ENCODE peak calls at places on chromosomes 7 and 10, in five cellular contexts. C, D, V, A and X are unnamed samples.

GRCh38 chr10:70286616-70287015 is 2.8 kb upstream of the NPFFR1 start:
- DNase-seq in C (no peak), D (no peak), V (no peak), A (no peak), X (no peak)

GRCh38 chr10:13206546-13207443 is 27.4 kb downstream of the UCMA start:
- DNase-seq in C (peak; percentile 10), D (peak; percentile 2), V (peak; percentile 76), A (peak; percentile 25), X (no peak)

GRCh38 chr7:123641901-123642300 is 13.8 kb upstream of the LMOD2 start:
- DNase-seq in C (no peak), D (no peak), V (no peak), A (no peak), X (no peak)

GRCh38 chr7:83155407-83155806 is 7.3 kb downstream of the PCLO start:
- DNase-seq in C (no peak), D (no peak), V (no peak), A (no peak), X (no peak)

GRCh38 chr10:129323311-129323710 is 143.7 kb upstream of the MGMT start:
- DNase-seq in C (no peak), D (no peak), V (no peak), A (no peak), X (no peak)

GRCh38 chr10:30736685-30737232 is 107.2 kb upstream of the LYZL2 start:
- DNase-seq in C (no peak), D (no peak), V (peak; percentile 100), A (no peak), X (peak; percentile 95)

GRCh38 chr10:3961082-3961481 is 176.1 kb upstream of the KLF6 start:
- DNase-seq in C (no peak), D (no peak), V (no peak), A (no peak), X (no peak)

GRCh38 chr10:72133517-72133916 is 45.2 kb upstream of the SPOCK2 start:
- DNase-seq in C (no peak), D (no peak), V (peak; percentile 48), A (no peak), X (no peak)

GRCh38 chr7:16028103-16028502 is 341.6 kb upstream of the MEOX2 start:
- DNase-seq in C (no peak), D (no peak), V (peak; percentile 98), A (no peak), X (no peak)

GRCh38 chr10:23656735-23657134 is 217.9 kb downstream of the OTUD1 start:
- DNase-seq in C (peak; percentile 28), D (no peak), V (peak; percentile 46), A (peak; percentile 21), X (no peak)

GRCh38 chr7:38311329-38311937 is 38.0 kb upstream of the TARP start:
- DNase-seq in C (no peak), D (no peak), V (no peak), A (peak; percentile 65), X (no peak)

GRCh38 chr7:130877676-130878305 is 143.8 kb upstream of the KLF14 start:
- DNase-seq in C (no peak), D (no peak), V (no peak), A (no peak), X (no peak)

GRCh38 chr7:80288175-80289122 is 153.8 kb downstream of the GNAI1 start:
- DNase-seq in C (no peak), D (no peak), V (peak; percentile 13), A (no peak), X (no peak)

GRCh38 chr7:29156798-29157461 is 10.6 kb upstream of the CPVL start:
- DNase-seq in C (peak; percentile 55), D (no peak), V (no peak), A (no peak), X (no peak)

GRCh38 chr10:1057106-1057657 is 997 bp downstream of the WDR37 start:
- DNase-seq in C (peak; percentile 21), D (no peak), V (peak; percentile 6), A (peak; percentile 29), X (no peak)

GRCh38 chr7:70657989-70658578 is 473.9 kb upstream of the GALNT17 start:
- DNase-seq in C (no peak), D (no peak), V (no peak), A (no peak), X (no peak)

GRCh38 chr10:121078036-121078435 is 226.9 kb downstream of the WDR11 start:
- DNase-seq in C (no peak), D (no peak), V (no peak), A (no peak), X (no peak)

GRCh38 chr7:79553811-79554555 is 100.5 kb upstream of the MAGI2 start:
- DNase-seq in C (no peak), D (no peak), V (peak; percentile 69), A (no peak), X (no peak)

GRCh38 chr7:135253851-135254815 is 20.5 kb downstream of the STRA8 start:
- DNase-seq in C (peak; percentile 58), D (peak; percentile 27), V (peak; percentile 77), A (peak; percentile 57), X (peak; percentile 88)

GRCh38 chr7:151454306-151454705 is 14.4 kb upstream of the CRYGN start:
- DNase-seq in C (no peak), D (no peak), V (no peak), A (no peak), X (no peak)

GRCh38 chr10:10222288-10222945 is 795.3 kb upstream of the CELF2 start:
- DNase-seq in C (no peak), D (no peak), V (peak; percentile 0), A (no peak), X (no peak)

GRCh38 chr10:58335306-58336005 is 650 bp downstream of the UBE2D1 start:
- DNase-seq in C (peak; percentile 41), D (no peak), V (peak; percentile 26), A (peak; percentile 42), X (peak; percentile 70)

GRCh38 chr7:39608278-39608677 is 15.1 kb upstream of the RALA start:
- DNase-seq in C (no peak), D (no peak), V (no peak), A (no peak), X (no peak)

DNA sequence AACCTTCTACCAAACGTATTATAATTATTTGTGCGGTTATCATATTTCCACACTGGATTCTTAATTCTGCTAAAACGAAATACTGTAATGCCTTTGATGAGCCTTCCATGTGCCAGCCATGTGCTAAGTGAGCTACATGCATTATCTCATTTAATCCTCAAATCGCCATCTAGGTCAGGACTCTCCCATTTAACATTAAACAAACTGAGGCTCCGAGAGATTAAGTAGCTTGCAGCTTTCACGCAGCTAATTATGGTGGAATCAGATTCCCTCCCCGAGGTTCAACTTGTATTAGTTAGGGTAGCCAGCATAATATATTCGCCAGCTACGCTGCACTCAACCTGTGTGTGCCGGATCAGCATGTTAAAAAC is 798 bp upstream of the TSPAN33 start:
- DNase-seq in C (no peak), D (no peak), V (no peak), A (no peak), X (no peak)
- H3K4me3 ChIP-seq in C (peak overlapping the region; percentile 14), D (peak overlapping the region; percentile 74), V (no peak overlapping the region), A (no peak overlapping the region), X (no peak overlapping the region)

DNA sequence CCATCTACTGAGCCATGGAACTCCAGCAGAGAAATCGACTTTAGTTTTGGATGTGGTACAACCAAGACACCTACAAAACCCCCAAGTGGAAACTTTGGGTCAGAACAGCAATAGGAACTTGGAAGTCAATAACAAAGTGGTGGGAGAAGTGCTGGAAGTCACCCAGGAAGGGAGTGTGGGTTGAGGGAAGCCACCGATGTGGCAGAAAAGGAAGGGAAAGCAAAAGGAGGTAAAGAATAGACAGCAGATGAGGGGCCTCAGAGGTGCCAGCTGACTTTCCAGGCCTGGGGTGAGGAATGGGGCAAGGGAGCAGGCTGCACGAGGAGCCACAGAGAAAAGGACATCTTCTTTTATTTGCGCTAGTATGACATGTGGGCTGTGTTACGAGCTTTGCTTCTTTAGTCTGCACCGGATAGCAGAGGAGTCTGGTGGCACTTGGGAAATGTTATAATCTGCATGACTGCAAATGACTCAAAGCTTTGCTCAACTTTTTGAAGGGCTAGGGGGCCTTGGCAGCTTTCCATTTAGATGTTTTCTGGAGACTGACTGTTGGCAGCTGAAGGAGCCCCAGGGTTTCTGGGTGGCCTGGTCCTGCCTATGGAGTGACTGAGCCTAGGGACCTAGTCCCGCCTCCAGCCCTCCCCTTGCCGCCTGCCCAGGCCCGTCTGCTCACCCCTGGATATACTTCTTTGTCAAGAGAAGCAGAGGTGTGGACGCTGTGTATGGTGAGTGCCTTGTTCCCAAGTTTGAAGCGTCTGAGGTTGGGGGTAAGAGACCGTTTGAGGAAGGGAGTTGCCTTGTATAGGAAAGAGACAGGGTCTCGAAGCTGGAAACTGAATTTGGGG is 5.0 kb downstream of the PRXL2A start:
- DNase-seq in C (peak; percentile 62), D (no peak), V (no peak), A (no peak), X (no peak)
- H3K4me3 ChIP-seq in C (no peak overlapping the region), D (no peak overlapping the region), V (no peak overlapping the region), A (no peak overlapping the region), X (no peak overlapping the region)

GRCh38 chr7:157463245-157463644 is 126.4 kb downstream of the DNAJB6 start:
- DNase-seq in C (no peak), D (no peak), V (no peak), A (no peak), X (no peak)

GRCh38 chr7:157461805-157462771 is 125.3 kb downstream of the DNAJB6 start:
- DNase-seq in C (no peak), D (no peak), V (no peak), A (no peak), X (no peak)

GRCh38 chr7:157464111-157464970 is 127.5 kb downstream of the DNAJB6 start:
- DNase-seq in C (no peak), D (no peak), V (no peak), A (no peak), X (no peak)

GRCh38 chr7:157460721-157461120 is 123.9 kb downstream of the DNAJB6 start:
- DNase-seq in C (no peak), D (no peak), V (no peak), A (no peak), X (no peak)

GRCh38 chr7:157462840-157463239 is 126.0 kb downstream of the DNAJB6 start:
- DNase-seq in C (no peak), D (no peak), V (no peak), A (no peak), X (no peak)
- H3K4me3 ChIP-seq in C (no peak overlapping the region), D (no peak overlapping the region), V (no peak overlapping the region), A (no peak overlapping the region), X (no peak overlapping the region)

GRCh38 chr7:41940760-41941343 is 238.0 kb upstream of the INHBA start:
- DNase-seq in C (peak; percentile 84), D (peak; percentile 35), V (peak; percentile 86), A (peak; percentile 80), X (peak; percentile 83)

GRCh38 chr7:41938371-41938770 is 235.5 kb upstream of the INHBA start:
- DNase-seq in C (no peak), D (no peak), V (no peak), A (no peak), X (no peak)

GRCh38 chr7:41943098-41943577 is 240.2 kb upstream of the INHBA start:
- DNase-seq in C (peak; percentile 87), D (peak; percentile 33), V (peak; percentile 77), A (peak; percentile 90), X (peak; percentile 93)

DNA sequence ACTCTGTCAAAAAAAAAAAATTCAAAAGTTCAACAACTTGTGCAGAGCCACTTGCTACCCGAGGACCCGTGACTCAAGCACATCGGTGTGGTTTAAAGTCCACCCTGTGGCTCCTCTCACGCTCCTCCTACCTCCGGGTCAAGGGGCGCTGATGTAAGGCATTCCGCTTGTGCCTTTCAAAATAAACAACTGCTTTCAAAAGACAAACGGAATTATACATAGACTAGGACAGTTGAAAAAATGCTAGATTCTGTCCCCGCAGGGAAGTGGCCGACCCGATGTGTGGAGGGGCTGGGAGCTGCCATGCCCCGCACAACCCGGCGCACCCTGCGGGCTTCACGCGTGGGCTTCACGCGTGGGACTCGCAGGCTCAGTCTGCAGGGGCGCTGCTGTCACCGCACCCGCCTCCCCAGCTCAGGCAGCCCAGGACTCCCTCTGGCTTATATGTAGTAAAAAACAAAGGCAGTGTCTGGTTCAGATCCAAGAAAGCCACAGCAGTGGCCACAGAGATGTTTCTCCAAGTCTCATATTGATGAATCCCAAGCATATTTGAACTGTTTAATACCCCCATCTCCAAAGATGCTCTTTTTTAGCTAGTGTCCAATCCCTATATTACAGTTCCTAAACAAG is 239.7 kb upstream of the INHBA start:
- DNase-seq in C (no peak), D (no peak), V (peak; percentile 13), A (no peak), X (no peak)
- H3K4me3 ChIP-seq in C (no peak overlapping the region), D (peak overlapping the region; percentile 34), V (peak overlapping the region; percentile 48), A (peak overlapping the region; percentile 7), X (peak overlapping the region; percentile 45)